ENCODE peak calls at places on chromosomes 12 and 14, in four cellular contexts. X is neural progenitor cell, Y is tibial nerve, C is lower lobe of right lung. H is an unnamed sample. For H3K4me1 and H3K27me3, the result is how much of the 10 kb centered on the place peaks cover.

GRCh38 chr12:46455648-46456352 is 83.2 kb upstream of the SLC38A2 start:
- DNase-seq in X (no peak), Y (no peak), C (no peak), H (no peak)

GRCh38 chr12:116257213-116257612 is 20.3 kb downstream of the MED13L start:
- DNase-seq in C (no peak), Y (no peak), X (no peak), H (no peak)

GRCh38 chr12:70784042-70784668 is 136.4 kb downstream of the PTPRR start:
- DNase-seq in Y (no peak), C (no peak), X (no peak), H (no peak)

GRCh38 chr12:130186631-130187269 is 24.5 kb downstream of the FZD10 start:
- DNase-seq in X (no peak), C (no peak), Y (no peak), H (no peak)

GRCh38 chr12:66467932-66468331 is 165.6 kb downstream of the HELB start:
- DNase-seq in Y (no peak), C (no peak), X (no peak), H (no peak)

GRCh38 chr12:79687711-79688270 is 3.0 kb downstream of the PAWR start:
- DNase-seq in Y (no peak), X (peak), C (no peak), H (no peak)

GRCh38 chr14:74649673-74650072 is 37.6 kb upstream of the LTBP2 start:
- DNase-seq in X (no peak), Y (no peak), C (no peak), H (no peak)

GRCh38 chr14:99270491-99271287 is 1.3 kb downstream of the BCL11B start:
- DNase-seq in C (no peak), X (peak), Y (no peak), H (no peak)

GRCh38 chr14:99522934-99523660 is 41.9 kb downstream of the CCNK start:
- DNase-seq in X (peak), C (peak), Y (no peak), H (no peak)

GRCh38 chr12:56839489-56840442 is 76.6 kb downstream of the HSD17B6 start:
- DNase-seq in C (peak), X (peak), Y (no peak), H (peak)

GRCh38 chr12:112833272-112833671 is 41.7 kb downstream of the RPH3A start:
- DNase-seq in X (no peak), Y (no peak), C (no peak), H (no peak)

GRCh38 chr12:104121001-104121400 is 17.0 kb downstream of the NFYB start:
- DNase-seq in C (no peak), X (no peak), Y (no peak), H (no peak)

GRCh38 chr12:131066886-131067490 is 113.3 kb downstream of the ADGRD1 start:
- DNase-seq in X (no peak), Y (peak), C (no peak), H (no peak)

GRCh38 chr14:70061108-70061507 is 127.6 kb downstream of the SLC8A3 start:
- DNase-seq in C (no peak), X (no peak), Y (no peak), H (no peak)

GRCh38 chr12:27571463-27571862 is 47.5 kb downstream of the PPFIBP1 start:
- DNase-seq in Y (no peak), C (no peak), X (no peak), H (no peak)

GRCh38 chr14:55123101-55123500 is 6.0 kb upstream of the LGALS3 start:
- DNase-seq in X (no peak), C (no peak), Y (no peak), H (no peak)

GRCh38 chr14:100408350-100409015 is 85.3 kb downstream of the SLC25A47 start:
- DNase-seq in Y (no peak), X (no peak), C (no peak), H (no peak)

GRCh38 chr12:103401421-103401820 is 94.3 kb downstream of the C12orf42 start:
- DNase-seq in C (no peak), X (no peak), Y (no peak), H (no peak)

GRCh38 chr14:95835331-95835730 is 41.3 kb upstream of the TUNAR start:
- DNase-seq in X (no peak), C (no peak), Y (no peak), H (peak)

DNA sequence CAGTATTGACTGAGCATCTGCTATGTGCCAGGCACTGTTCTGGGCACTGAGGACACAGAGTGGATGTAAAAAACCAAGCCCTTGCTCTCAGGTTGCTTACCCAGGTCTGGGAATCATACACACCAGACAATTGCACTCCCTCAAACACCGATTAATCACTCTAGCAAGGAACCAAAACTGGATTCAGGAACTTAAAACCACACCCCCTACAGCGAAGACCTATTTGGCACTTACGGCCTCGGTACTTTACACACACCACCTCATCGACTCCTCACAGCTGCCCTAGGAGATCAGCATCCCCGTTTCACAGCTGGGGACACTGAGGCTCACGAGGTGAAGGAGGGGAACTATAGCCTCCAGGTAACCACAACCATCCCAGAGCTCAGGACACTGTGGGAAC is 1.6 kb downstream of the GLTP start:
- DNase-seq in C (no peak), X (no peak), Y (no peak), H (no peak)
- H3K4me1 ChIP-seq in C (under half), X (under half), Y (half or more), H (under half)

DNA sequence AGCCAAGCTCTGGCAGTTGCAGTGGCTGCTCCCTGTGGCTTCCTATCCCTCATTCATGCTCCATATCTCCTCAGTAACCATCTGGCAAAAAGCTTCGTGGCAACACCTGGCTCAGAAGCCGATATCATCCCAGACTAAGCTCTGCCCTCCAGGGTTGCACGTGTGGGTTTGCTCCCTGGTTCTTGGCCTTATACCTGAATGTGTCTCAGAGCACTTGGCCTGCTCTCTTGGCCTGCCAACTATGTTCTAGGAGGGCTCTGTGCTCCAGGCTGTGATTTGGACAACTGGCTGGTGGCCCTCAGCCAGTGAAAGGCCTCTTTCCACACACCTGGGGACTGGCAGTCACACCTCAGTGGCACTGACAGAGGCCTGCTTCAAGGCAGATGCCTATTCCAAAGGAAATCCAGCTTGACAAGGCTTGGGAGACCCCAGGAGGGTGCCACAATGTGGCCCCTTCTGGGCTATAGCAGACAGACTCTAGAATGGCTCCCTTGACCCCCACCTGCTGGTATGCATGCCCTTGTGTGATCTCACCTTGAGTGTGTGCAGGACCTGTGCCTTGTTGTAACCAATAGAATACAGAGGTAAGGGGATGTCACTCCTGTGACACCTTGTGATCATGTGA is 10.5 kb downstream of the PLD4 start:
- DNase-seq in Y (peak), X (no peak), C (no peak), H (no peak)
- H3K27me3 ChIP-seq in Y (under half), X (half or more), C (under half), H (under half)

GRCh38 chr14:52000019-52000582 is 10.8 kb downstream of the RTRAF start:
- DNase-seq in C (no peak), X (no peak), Y (no peak), H (no peak)

GRCh38 chr14:51996148-51996746 is 6.9 kb downstream of the RTRAF start:
- DNase-seq in C (no peak), X (peak), Y (no peak), H (no peak)

GRCh38 chr14:52000631-52001030 is 11.3 kb downstream of the RTRAF start:
- DNase-seq in X (no peak), C (no peak), Y (no peak), H (no peak)

GRCh38 chr14:51999084-51999483 is 9.7 kb downstream of the RTRAF start:
- DNase-seq in C (no peak), X (no peak), Y (no peak), H (no peak)

GRCh38 chr14:51998348-51998747 is 9.0 kb downstream of the RTRAF start:
- DNase-seq in C (no peak), X (no peak), Y (no peak), H (no peak)
- H3K27ac ChIP-seq in C (no peak), X (no peak), Y (no peak), H (no peak)

GRCh38 chr12:40229690-40230651 is 5.2 kb downstream of the LRRK2 start:
- DNase-seq in Y (no peak), C (no peak), X (no peak), H (no peak)
- H3K4me1 ChIP-seq in Y (under half), C (under half), X (under half), H (under half)